ENCODE peak calls at places on chromosomes 3 and 15, in seven cellular contexts. Q is stimulated activated CD8-positive, alpha-beta memory T cell treated with anti-CD3 and anti-CD28 coated beads, Interleukin-2, amount 100 ng/mL, for 1 hour; D is A172; S is NCI-H1092; I is iPS-NIHi11; F is tibial artery; J is KBM-7. C is an unnamed sample.

GRCh38 chr15:64060716-64061115 is 14.4 kb upstream of the DAPK2 start:
- DNase-seq in Q (no peak), S (no peak), I (no peak), F (no peak), D (no peak), J (no peak), C (no peak)

GRCh38 chr15:38611228-38611627 is 46.6 kb upstream of the RASGRP1 start:
- DNase-seq in F (no peak), D (no peak), I (no peak), S (no peak), Q (no peak), J (no peak), C (no peak)

GRCh38 chr3:58190291-58190690 is 20.5 kb downstream of the DNASE1L3 start:
- DNase-seq in J (no peak), S (no peak), D (no peak), I (no peak), Q (no peak), F (no peak), C (no peak)

GRCh38 chr15:33309602-33310276 is 1.0 kb upstream of the RYR3 start:
- DNase-seq in J (peak; percentile 6), S (no peak), D (no peak), Q (no peak), F (peak; percentile 35), I (peak; percentile 30), C (no peak)

GRCh38 chr15:48974865-48975264 is 11.1 kb upstream of the SHC4 start:
- DNase-seq in I (peak; percentile 22), D (no peak), S (no peak), J (no peak), Q (no peak), F (no peak), C (no peak)

GRCh38 chr3:52670621-52671521 is 14.8 kb downstream of the PBRM1 start:
- DNase-seq in I (no peak), F (peak; percentile 36), J (peak; percentile 90), D (peak; percentile 98), S (no peak), Q (no peak), C (no peak)

GRCh38 chr3:45135959-45136358 is 10.2 kb downstream of the CDCP1 start:
- DNase-seq in S (no peak), D (no peak), F (no peak), Q (no peak), I (no peak), J (no peak), C (no peak)

GRCh38 chr3:156217674-156218352 is 97.4 kb downstream of the KCNAB1 start:
- DNase-seq in F (no peak), J (no peak), D (peak; percentile 69), S (no peak), I (no peak), Q (no peak), C (no peak)

GRCh38 chr3:138412821-138413531 is 21.4 kb upstream of the ESYT3 start:
- DNase-seq in Q (no peak), J (peak; percentile 26), D (peak; percentile 42), I (no peak), S (no peak), F (no peak), C (no peak)

GRCh38 chr3:63096248-63097058 is 181.7 kb upstream of the SYNPR start:
- DNase-seq in Q (no peak), I (no peak), F (no peak), S (no peak), J (no peak), D (no peak), C (no peak)

GRCh38 chr3:28349397-28350000 is 875 bp upstream of the AZI2 start:
- DNase-seq in S (no peak), F (no peak), J (no peak), D (peak; percentile 72), Q (no peak), I (no peak), C (no peak)

GRCh38 chr3:27326211-27326948 is 42.8 kb downstream of the NEK10 start:
- DNase-seq in S (no peak), F (peak; percentile 23), I (no peak), Q (no peak), J (no peak), D (peak; percentile 75), C (no peak)